ENCODE peak calls at places on chromosomes 6 and 20, in eight cellular contexts. L, K, U, W, H, V, Q and E are unnamed samples.

GRCh38 chr6:118501099-118501498 is 47.0 kb upstream of the PLN start:
- DNase-seq in L (no peak), K (no peak), U (no peak), W (no peak), H (no peak), V (no peak), Q (no peak), E (no peak)

GRCh38 chr20:20637998-20638397 is 74.4 kb downstream of the RALGAPA2 start:
- DNase-seq in L (no peak), K (no peak), U (no peak), W (no peak), H (no peak), V (no peak), Q (peak), E (no peak)

GRCh38 chr6:33823806-33824205 is 20.0 kb upstream of the MLN start:
- DNase-seq in L (no peak), K (no peak), U (no peak), W (no peak), H (no peak), V (no peak), Q (no peak), E (no peak)

GRCh38 chr20:54668271-54669053 is 193.1 kb downstream of the DOK5 start:
- DNase-seq in L (no peak), K (peak), U (no peak), W (no peak), H (no peak), V (peak), Q (peak), E (no peak)

GRCh38 chr20:19995220-19995863 is 21.8 kb upstream of the NAA20 start:
- DNase-seq in L (peak), K (peak), U (no peak), W (no peak), H (no peak), V (no peak), Q (peak), E (no peak)

GRCh38 chr20:48933017-48933766 is 11.7 kb downstream of the ARFGEF2 start:
- DNase-seq in L (no peak), K (no peak), U (no peak), W (no peak), H (no peak), V (peak), Q (no peak), E (no peak)

GRCh38 chr20:17910828-17911294 is 57.7 kb downstream of the SNX5 start:
- DNase-seq in L (no peak), K (peak), U (no peak), W (no peak), H (no peak), V (no peak), Q (peak), E (no peak)

GRCh38 chr6:108528878-108529277 is 31.8 kb upstream of the FOXO3 start:
- DNase-seq in L (no peak), K (no peak), U (no peak), W (no peak), H (no peak), V (no peak), Q (no peak), E (no peak)

GRCh38 chr6:121393711-121394110 is 41.7 kb upstream of the GJA1 start:
- DNase-seq in L (no peak), K (no peak), U (no peak), W (no peak), H (no peak), V (no peak), Q (no peak), E (no peak)

GRCh38 chr6:14734416-14735340 is 511.2 kb upstream of the JARID2 start:
- DNase-seq in L (peak), K (no peak), U (no peak), W (no peak), H (no peak), V (no peak), Q (peak), E (no peak)

GRCh38 chr20:40687384-40688128 is 1.5 kb downstream of the MAFB start:
- DNase-seq in L (no peak), K (peak), U (peak), W (no peak), H (no peak), V (no peak), Q (no peak), E (peak)

GRCh38 chr6:43887340-43887858 is 117.4 kb downstream of the VEGFA start:
- DNase-seq in L (no peak), K (no peak), U (no peak), W (no peak), H (no peak), V (no peak), Q (no peak), E (peak)

GRCh38 chr6:52512199-52512598 is 64.7 kb downstream of the TRAM2 start:
- DNase-seq in L (peak), K (no peak), U (no peak), W (no peak), H (no peak), V (peak), Q (peak), E (no peak)
- TF ChIP-seq POLR2AphosphoS5 in L (no peak), K (no peak), U (peak), W (no peak), H (no peak), V (peak), Q (no peak), E (peak)

DNA sequence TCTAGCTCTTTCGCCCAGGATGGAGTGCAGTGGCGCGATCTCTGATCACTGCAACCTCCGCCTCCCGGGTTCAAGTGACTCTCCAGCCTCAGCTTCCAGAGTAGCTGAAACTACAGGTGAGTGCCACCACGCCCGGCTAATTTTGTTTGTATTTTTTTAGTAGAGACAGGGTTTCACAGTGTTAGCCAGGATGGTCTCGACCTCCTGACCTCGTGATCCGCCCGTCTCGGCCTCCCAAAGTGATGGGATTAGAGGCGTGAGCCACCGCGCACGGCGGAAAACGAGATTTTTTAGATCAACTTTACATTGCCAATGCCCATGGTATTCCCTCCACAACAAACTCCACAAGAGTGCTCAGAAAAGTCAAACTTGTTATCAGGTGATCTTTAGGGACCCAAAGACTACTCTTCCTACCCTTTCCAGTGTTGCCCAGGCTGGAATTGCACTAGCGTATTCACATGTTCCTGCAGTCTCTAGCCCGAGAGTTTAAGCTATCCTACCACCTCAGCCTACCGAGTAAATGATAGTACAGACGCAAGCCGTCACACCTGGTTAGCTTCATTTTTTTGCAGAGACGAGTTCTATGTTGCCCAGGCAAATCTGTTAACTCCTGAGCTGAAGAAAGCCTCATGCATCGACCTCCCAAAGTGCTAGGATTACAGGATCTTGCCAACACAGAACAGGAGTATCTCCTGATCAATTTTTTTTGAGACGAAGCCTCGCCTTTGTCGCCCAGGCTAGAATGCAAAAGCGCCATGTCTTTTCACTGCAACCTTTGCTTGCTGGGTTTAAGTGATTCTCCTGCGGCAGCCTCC is 128.2 kb downstream of the HFE start:
- DNase-seq in L (no peak), K (peak), U (no peak), W (no peak), H (no peak), V (no peak), Q (peak), E (no peak)
- TF ChIP-seq POLR2AphosphoS5 in L (no peak), K (peak), U (no peak), W (peak), H (peak), V (peak), Q (peak), E (peak)

GRCh38 chr6:148365037-148365436 is 22.4 kb downstream of the SASH1 start:
- DNase-seq in L (no peak), K (no peak), U (no peak), W (no peak), H (no peak), V (no peak), Q (no peak), E (no peak)

GRCh38 chr6:148364056-148364844 is 21.6 kb downstream of the SASH1 start:
- DNase-seq in L (no peak), K (no peak), U (no peak), W (no peak), H (no peak), V (no peak), Q (no peak), E (no peak)

GRCh38 chr6:148370171-148370570 is 27.5 kb downstream of the SASH1 start:
- DNase-seq in L (no peak), K (no peak), U (no peak), W (no peak), H (no peak), V (no peak), Q (no peak), E (no peak)

GRCh38 chr6:148367418-148368024 is 24.9 kb downstream of the SASH1 start:
- DNase-seq in L (no peak), K (peak), U (peak), W (no peak), H (no peak), V (no peak), Q (no peak), E (no peak)
- TF ChIP-seq POLR2AphosphoS5 in L (no peak), K (no peak), U (peak), W (no peak), H (no peak), V (no peak), Q (no peak), E (no peak)

GRCh38 chr20:10430704-10431103 is 3.3 kb downstream of the MKKS start:
- DNase-seq in L (no peak), K (no peak), U (no peak), W (no peak), H (no peak), V (no peak), Q (no peak), E (no peak)
- TF ChIP-seq POLR2AphosphoS5 in L (no peak), K (no peak), U (no peak), W (no peak), H (no peak), V (no peak), Q (no peak), E (no peak)

GRCh38 chr6:133645000-133645619 is 243.8 kb upstream of the TCF21 start:
- DNase-seq in L (no peak), K (no peak), U (no peak), W (no peak), H (no peak), V (no peak), Q (no peak), E (no peak)
- TF ChIP-seq POLR2AphosphoS5 in L (no peak), K (no peak), U (no peak), W (no peak), H (no peak), V (peak), Q (no peak), E (peak)

DNA sequence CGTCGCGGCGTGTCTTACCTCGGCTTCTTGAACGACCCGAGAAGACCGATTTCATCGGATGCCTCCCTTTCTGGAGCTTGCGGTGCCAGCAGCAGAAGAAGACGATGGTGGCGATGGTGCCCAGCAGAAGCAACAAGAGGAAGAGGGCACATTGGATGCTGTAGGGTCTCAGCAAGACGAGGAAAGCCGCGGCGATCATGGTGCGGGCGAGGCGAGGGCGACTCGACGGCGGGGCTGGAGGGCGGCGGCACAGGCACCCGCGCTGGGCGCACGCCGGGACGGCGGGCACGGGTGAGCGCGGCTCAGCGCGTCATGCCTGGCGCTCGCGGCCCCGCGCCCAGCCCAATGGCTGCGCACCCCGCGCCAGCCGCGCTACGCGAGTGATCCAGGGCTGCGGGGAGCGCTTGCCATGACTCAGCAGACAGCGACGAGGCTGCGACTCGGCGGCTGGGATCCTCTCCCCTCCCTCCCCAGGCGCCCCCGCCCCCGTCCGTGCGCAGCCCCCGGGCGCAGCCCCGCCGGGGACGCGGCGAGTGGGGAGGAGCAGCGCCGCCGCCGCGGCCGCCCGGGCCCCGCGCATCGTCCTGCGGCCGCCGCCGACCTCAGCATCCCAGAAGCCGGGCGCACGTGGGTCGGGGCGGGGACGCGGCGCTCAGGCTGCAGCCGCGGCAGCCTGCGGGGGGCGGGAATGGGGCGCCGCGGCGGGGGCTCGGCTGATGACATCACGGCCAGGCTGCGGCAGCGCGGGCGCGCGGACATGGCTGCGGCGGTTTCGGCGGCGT is at the start of gene BEND6:
- DNase-seq in L (no peak), K (peak), U (no peak), W (peak), H (peak), V (peak), Q (peak), E (peak)
- TF ChIP-seq POLR2AphosphoS5 in L (peak), K (no peak), U (no peak), W (peak), H (no peak), V (no peak), Q (no peak), E (no peak)

GRCh38 chr6:95548188-95548837 is 29.0 kb upstream of the MANEA start:
- DNase-seq in L (no peak), K (peak), U (no peak), W (no peak), H (no peak), V (no peak), Q (peak), E (no peak)

GRCh38 chr6:95547043-95547442 is 30.3 kb upstream of the MANEA start:
- DNase-seq in L (no peak), K (no peak), U (no peak), W (no peak), H (no peak), V (no peak), Q (no peak), E (no peak)

GRCh38 chr6:95553880-95554279 is 23.5 kb upstream of the MANEA start:
- DNase-seq in L (no peak), K (no peak), U (no peak), W (no peak), H (no peak), V (no peak), Q (no peak), E (no peak)

DNA sequence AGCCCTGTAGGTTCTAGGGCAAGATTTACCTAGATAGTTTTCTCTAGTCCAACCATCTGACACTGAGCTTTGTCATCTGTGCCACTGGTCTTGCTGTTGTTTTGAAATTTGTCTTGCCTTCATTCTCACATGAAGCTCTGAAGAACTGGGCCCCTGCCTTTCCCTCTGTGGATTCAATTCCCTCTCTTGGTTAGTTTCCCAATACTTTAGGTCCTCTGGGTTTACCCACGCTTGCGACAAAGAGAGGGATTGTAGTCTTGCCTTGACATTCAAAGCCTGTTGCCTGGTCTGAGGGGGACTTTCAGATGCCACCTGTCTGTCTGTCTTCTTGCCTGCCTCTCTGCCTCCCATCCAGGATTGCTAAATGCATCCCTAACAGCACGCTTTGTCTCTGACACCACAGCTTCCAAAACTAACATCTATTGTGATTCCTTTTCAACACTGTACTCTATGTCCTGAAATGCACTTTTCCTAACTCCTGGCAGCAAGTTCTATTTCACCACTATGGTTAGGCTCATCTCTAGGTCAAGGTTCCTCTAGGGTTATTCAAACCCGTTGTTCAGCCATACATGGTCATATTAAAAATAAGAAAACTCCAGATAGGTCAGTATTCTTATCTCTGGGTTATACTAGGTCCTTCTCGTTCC is 25.5 kb upstream of the MANEA start:
- DNase-seq in L (no peak), K (no peak), U (no peak), W (no peak), H (no peak), V (no peak), Q (no peak), E (no peak)
- TF ChIP-seq POLR2AphosphoS5 in L (no peak), K (no peak), U (no peak), W (no peak), H (no peak), V (no peak), Q (no peak), E (no peak)